ENCODE peak calls at places on chromosomes 3 and 15, in six cellular contexts. One of them, this sample, is unnamed.

GRCh38 chr3:10549617-10550228 is 44.3 kb upstream of the ATP2B2 start:
- DNase-seq in MCF 10A: no peak
- DNase-seq in RWPE1: no peak
- DNase-seq in kidney epithelial cell: no peak
- DNase-seq in endodermal cell: no peak
- DNase-seq in choroid plexus epithelial cell: no peak
- DNase-seq in this sample: no peak

GRCh38 chr3:71254658-71255057 is 328.9 kb downstream of the FOXP1 start:
- DNase-seq in MCF 10A: peak
- DNase-seq in choroid plexus epithelial cell: peak
- DNase-seq in kidney epithelial cell: no peak
- DNase-seq in RWPE1: no peak
- DNase-seq in endodermal cell: no peak
- DNase-seq in this sample: no peak

GRCh38 chr15:82538961-82539689 is 1.1 kb downstream of the RPS17 start:
- DNase-seq in endodermal cell: peak
- DNase-seq in choroid plexus epithelial cell: peak
- DNase-seq in kidney epithelial cell: no peak
- DNase-seq in RWPE1: no peak
- DNase-seq in MCF 10A: no peak
- DNase-seq in this sample: no peak

GRCh38 chr3:142973217-142974009 is 9.9 kb upstream of the PAQR9 start:
- DNase-seq in RWPE1: no peak
- DNase-seq in endodermal cell: no peak
- DNase-seq in choroid plexus epithelial cell: no peak
- DNase-seq in MCF 10A: no peak
- DNase-seq in kidney epithelial cell: no peak
- DNase-seq in this sample: no peak

GRCh38 chr3:185717627-185718330 is 107.1 kb downstream of the IGF2BP2 start:
- DNase-seq in MCF 10A: no peak
- DNase-seq in RWPE1: no peak
- DNase-seq in endodermal cell: peak
- DNase-seq in kidney epithelial cell: no peak
- DNase-seq in choroid plexus epithelial cell: no peak
- DNase-seq in this sample: no peak

GRCh38 chr15:33160054-33160453 is 34.5 kb downstream of the FMN1 start:
- DNase-seq in choroid plexus epithelial cell: no peak
- DNase-seq in RWPE1: no peak
- DNase-seq in MCF 10A: no peak
- DNase-seq in kidney epithelial cell: no peak
- DNase-seq in endodermal cell: peak
- DNase-seq in this sample: no peak

GRCh38 chr15:97248376-97248775 is 712.1 kb upstream of the ARRDC4 start:
- DNase-seq in MCF 10A: no peak
- DNase-seq in kidney epithelial cell: no peak
- DNase-seq in RWPE1: no peak
- DNase-seq in endodermal cell: no peak
- DNase-seq in choroid plexus epithelial cell: no peak
- DNase-seq in this sample: no peak

GRCh38 chr15:78149805-78150751 is 916 bp downstream of the IDH3A start:
- DNase-seq in kidney epithelial cell: no peak
- DNase-seq in MCF 10A: peak
- DNase-seq in RWPE1: peak
- DNase-seq in choroid plexus epithelial cell: peak
- DNase-seq in endodermal cell: peak
- DNase-seq in this sample: no peak

GRCh38 chr3:62559831-62560445 is 186.6 kb upstream of the FEZF2 start:
- DNase-seq in RWPE1: no peak
- DNase-seq in kidney epithelial cell: no peak
- DNase-seq in choroid plexus epithelial cell: peak
- DNase-seq in MCF 10A: peak
- DNase-seq in endodermal cell: no peak
- DNase-seq in this sample: no peak

GRCh38 chr3:189515916-189516531 is 115.2 kb upstream of the TP63 start:
- DNase-seq in choroid plexus epithelial cell: no peak
- DNase-seq in kidney epithelial cell: no peak
- DNase-seq in MCF 10A: no peak
- DNase-seq in endodermal cell: no peak
- DNase-seq in RWPE1: no peak
- DNase-seq in this sample: no peak

GRCh38 chr3:72839057-72839456 is 9.2 kb downstream of the SHQ1 start:
- DNase-seq in kidney epithelial cell: no peak
- DNase-seq in endodermal cell: no peak
- DNase-seq in RWPE1: no peak
- DNase-seq in choroid plexus epithelial cell: no peak
- DNase-seq in MCF 10A: no peak
- DNase-seq in this sample: no peak

GRCh38 chr3:27800261-27800660 is 78.1 kb upstream of the EOMES start:
- DNase-seq in MCF 10A: no peak
- DNase-seq in endodermal cell: no peak
- DNase-seq in kidney epithelial cell: no peak
- DNase-seq in choroid plexus epithelial cell: no peak
- DNase-seq in RWPE1: no peak
- DNase-seq in this sample: no peak

GRCh38 chr3:181839915-181840295 is 128.2 kb downstream of the SOX2 start:
- DNase-seq in choroid plexus epithelial cell: no peak
- DNase-seq in MCF 10A: no peak
- DNase-seq in endodermal cell: no peak
- DNase-seq in kidney epithelial cell: no peak
- DNase-seq in RWPE1: no peak
- DNase-seq in this sample: no peak

GRCh38 chr3:138060792-138061191 is 50.8 kb downstream of the CLDN18 start:
- DNase-seq in choroid plexus epithelial cell: no peak
- DNase-seq in endodermal cell: no peak
- DNase-seq in RWPE1: no peak
- DNase-seq in kidney epithelial cell: no peak
- DNase-seq in MCF 10A: no peak
- DNase-seq in this sample: no peak

GRCh38 chr3:194715022-194715800 is 29.5 kb downstream of the FAM43A start:
- DNase-seq in RWPE1: peak
- DNase-seq in kidney epithelial cell: no peak
- DNase-seq in endodermal cell: no peak
- DNase-seq in choroid plexus epithelial cell: peak
- DNase-seq in MCF 10A: peak
- DNase-seq in this sample: no peak

GRCh38 chr3:14289590-14290453 is 111.2 kb downstream of the LSM3 start:
- DNase-seq in choroid plexus epithelial cell: peak
- DNase-seq in RWPE1: no peak
- DNase-seq in kidney epithelial cell: peak
- DNase-seq in endodermal cell: no peak
- DNase-seq in MCF 10A: peak
- DNase-seq in this sample: no peak

GRCh38 chr3:154324919-154325318 is 632 bp upstream of the DHX36 start:
- DNase-seq in MCF 10A: peak
- DNase-seq in RWPE1: no peak
- DNase-seq in endodermal cell: no peak
- DNase-seq in choroid plexus epithelial cell: peak
- DNase-seq in kidney epithelial cell: no peak
- DNase-seq in this sample: no peak

GRCh38 chr15:91456251-91456718 is 356.2 kb downstream of the SV2B start:
- DNase-seq in choroid plexus epithelial cell: peak
- DNase-seq in kidney epithelial cell: peak
- DNase-seq in endodermal cell: no peak
- DNase-seq in MCF 10A: peak
- DNase-seq in RWPE1: peak
- DNase-seq in this sample: no peak

GRCh38 chr3:46959169-46959515 is 17.4 kb downstream of the CCDC12 start:
- DNase-seq in endodermal cell: no peak
- DNase-seq in choroid plexus epithelial cell: peak
- DNase-seq in RWPE1: no peak
- DNase-seq in MCF 10A: no peak
- DNase-seq in kidney epithelial cell: no peak
- DNase-seq in this sample: peak

GRCh38 chr15:72342385-72342784 is 22.4 kb upstream of the CELF6 start:
- DNase-seq in choroid plexus epithelial cell: peak
- DNase-seq in MCF 10A: peak
- DNase-seq in endodermal cell: peak
- DNase-seq in RWPE1: no peak
- DNase-seq in kidney epithelial cell: no peak
- DNase-seq in this sample: no peak

GRCh38 chr3:71088019-71088711 is 495.4 kb downstream of the FOXP1 start:
- DNase-seq in kidney epithelial cell: no peak
- DNase-seq in RWPE1: no peak
- DNase-seq in choroid plexus epithelial cell: no peak
- DNase-seq in MCF 10A: no peak
- DNase-seq in endodermal cell: no peak
- DNase-seq in this sample: no peak

DNA sequence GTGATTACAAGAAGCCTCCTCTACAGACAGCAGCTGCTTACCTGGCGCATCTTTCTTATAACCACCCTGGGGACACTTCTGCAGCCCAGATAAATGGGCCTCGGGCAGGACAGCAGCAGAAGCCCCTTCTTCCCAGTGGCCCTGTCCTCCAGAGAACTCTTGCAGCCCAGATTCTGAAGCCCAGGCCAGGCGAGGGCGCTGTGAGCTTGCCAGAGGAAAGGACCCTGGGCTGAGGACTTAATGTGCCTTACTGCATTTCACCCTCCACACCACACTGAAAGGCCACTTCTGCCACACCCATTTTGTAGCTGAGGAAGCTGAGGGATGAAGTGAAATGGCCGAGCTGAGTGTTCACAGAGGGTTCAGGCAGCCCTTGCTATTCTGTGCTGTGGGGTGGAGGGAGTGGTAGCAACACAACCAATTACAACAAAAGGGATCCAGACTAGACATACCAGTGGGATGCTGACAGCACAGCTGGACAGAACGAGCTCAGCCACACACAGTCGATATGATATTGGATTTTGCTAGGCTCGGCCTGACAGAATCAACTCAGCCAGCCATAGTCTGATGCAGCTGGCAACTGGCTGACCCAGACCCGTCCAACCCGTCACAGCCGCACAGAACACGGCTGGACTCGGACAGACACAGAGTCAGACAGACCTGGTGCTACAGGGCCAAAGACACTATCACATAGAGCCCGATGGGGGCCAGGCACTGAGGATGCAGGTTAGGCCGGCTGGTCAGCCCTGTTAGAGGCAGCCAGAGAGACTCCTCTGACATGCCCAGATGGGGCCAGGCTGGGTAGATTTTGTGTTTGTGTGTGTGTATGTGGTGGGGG is 7.3 kb downstream of the ACOX2 start:
- DNase-seq in choroid plexus epithelial cell: peak
- DNase-seq in MCF 10A: no peak
- DNase-seq in endodermal cell: peak
- DNase-seq in RWPE1: no peak
- DNase-seq in kidney epithelial cell: no peak
- DNase-seq in this sample: peak
- TF ChIP-seq CTCF in choroid plexus epithelial cell: peak
- TF ChIP-seq CTCF in MCF 10A: no peak
- TF ChIP-seq CTCF in endodermal cell: peak
- TF ChIP-seq CTCF in RWPE1: no peak
- TF ChIP-seq CTCF in kidney epithelial cell: peak
- TF ChIP-seq CTCF in this sample: no peak

GRCh38 chr3:141608438-141608837 is 121.6 kb downstream of the RASA2 start:
- DNase-seq in MCF 10A: no peak
- DNase-seq in endodermal cell: no peak
- DNase-seq in choroid plexus epithelial cell: no peak
- DNase-seq in kidney epithelial cell: no peak
- DNase-seq in RWPE1: no peak
- DNase-seq in this sample: no peak
- TF ChIP-seq CTCF in MCF 10A: no peak
- TF ChIP-seq CTCF in endodermal cell: no peak
- TF ChIP-seq CTCF in choroid plexus epithelial cell: no peak
- TF ChIP-seq CTCF in kidney epithelial cell: no peak
- TF ChIP-seq CTCF in RWPE1: no peak
- TF ChIP-seq CTCF in this sample: no peak

DNA sequence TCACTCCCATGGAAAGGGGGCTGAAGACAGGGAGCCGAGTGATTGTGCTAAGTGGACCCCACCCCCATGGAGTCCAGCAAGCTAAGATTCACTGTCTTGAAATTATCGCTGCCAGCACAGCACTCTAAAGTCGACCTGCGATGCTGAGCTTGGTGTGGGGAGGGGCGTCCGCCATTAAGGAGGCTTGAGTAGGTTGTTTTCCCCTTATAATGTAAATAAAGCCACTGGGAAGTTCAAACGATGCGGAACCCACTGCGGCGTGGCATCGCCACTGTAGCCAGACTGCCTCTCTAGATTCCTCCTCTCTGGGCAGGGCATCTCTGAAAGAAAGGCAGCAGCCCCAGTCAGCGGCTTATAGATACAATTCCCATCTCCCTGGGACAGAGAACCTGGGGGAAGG is 10.9 kb upstream of the SRGAP3 start:
- DNase-seq in RWPE1: no peak
- DNase-seq in endodermal cell: no peak
- DNase-seq in MCF 10A: no peak
- DNase-seq in choroid plexus epithelial cell: no peak
- DNase-seq in kidney epithelial cell: no peak
- DNase-seq in this sample: no peak
- TF ChIP-seq CTCF in RWPE1: no peak
- TF ChIP-seq CTCF in endodermal cell: no peak
- TF ChIP-seq CTCF in MCF 10A: no peak
- TF ChIP-seq CTCF in choroid plexus epithelial cell: no peak
- TF ChIP-seq CTCF in kidney epithelial cell: no peak
- TF ChIP-seq CTCF in this sample: no peak

GRCh38 chr3:179655236-179655635 is 2.4 kb downstream of the USP13 start:
- DNase-seq in choroid plexus epithelial cell: no peak
- DNase-seq in RWPE1: no peak
- DNase-seq in endodermal cell: no peak
- DNase-seq in MCF 10A: no peak
- DNase-seq in kidney epithelial cell: no peak
- DNase-seq in this sample: no peak

GRCh38 chr3:179651687-179652466 is 963 bp upstream of the USP13 start:
- DNase-seq in RWPE1: no peak
- DNase-seq in choroid plexus epithelial cell: no peak
- DNase-seq in kidney epithelial cell: no peak
- DNase-seq in endodermal cell: no peak
- DNase-seq in MCF 10A: no peak
- DNase-seq in this sample: no peak

GRCh38 chr3:179653106-179653776 is 401 bp downstream of the USP13 start:
- DNase-seq in RWPE1: peak
- DNase-seq in kidney epithelial cell: peak
- DNase-seq in endodermal cell: peak
- DNase-seq in MCF 10A: peak
- DNase-seq in choroid plexus epithelial cell: peak
- DNase-seq in this sample: peak

GRCh38 chr3:179653777-179654117 is 907 bp downstream of the USP13 start:
- DNase-seq in RWPE1: no peak
- DNase-seq in kidney epithelial cell: no peak
- DNase-seq in choroid plexus epithelial cell: no peak
- DNase-seq in endodermal cell: peak
- DNase-seq in MCF 10A: no peak
- DNase-seq in this sample: no peak

DNA sequence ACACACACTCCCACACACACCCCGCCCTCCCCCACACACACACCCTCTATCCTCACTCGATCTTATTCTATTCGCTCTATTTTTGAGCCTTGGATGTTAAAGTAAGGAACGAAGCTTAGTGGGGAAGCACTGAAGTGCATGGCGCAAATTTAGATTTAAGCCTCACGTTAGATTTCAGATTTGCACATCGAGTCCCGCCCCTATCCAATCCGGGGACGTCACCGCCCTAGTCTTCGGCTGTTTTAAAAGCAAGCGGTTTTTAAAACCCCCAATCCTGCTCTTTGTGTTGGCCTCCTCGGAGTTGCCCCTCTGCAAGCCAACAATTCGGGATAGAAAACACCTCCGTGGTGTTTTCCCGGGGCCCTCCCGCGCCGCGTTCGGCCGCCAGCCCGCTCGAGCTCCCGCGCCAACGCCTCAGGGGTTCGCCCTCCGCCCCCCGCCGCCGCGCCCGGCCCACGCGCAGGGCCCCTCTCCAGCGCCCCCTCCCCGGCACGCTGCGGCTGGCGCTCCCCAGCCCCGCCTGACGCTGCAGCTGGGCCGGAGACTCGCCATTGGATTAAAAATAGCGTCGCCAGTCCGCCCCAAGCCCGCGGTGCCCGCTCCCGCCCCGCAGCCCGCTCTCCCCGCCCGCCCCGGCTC is at the start of gene USP13:
- DNase-seq in RWPE1: peak
- DNase-seq in endodermal cell: no peak
- DNase-seq in MCF 10A: peak
- DNase-seq in choroid plexus epithelial cell: peak
- DNase-seq in kidney epithelial cell: no peak
- DNase-seq in this sample: peak
- TF ChIP-seq CTCF in RWPE1: no peak
- TF ChIP-seq CTCF in endodermal cell: peak
- TF ChIP-seq CTCF in MCF 10A: peak
- TF ChIP-seq CTCF in choroid plexus epithelial cell: peak
- TF ChIP-seq CTCF in kidney epithelial cell: no peak
- TF ChIP-seq CTCF in this sample: no peak

This sample was measured in CD8-positive, alpha-beta T cell.